ENCODE peak calls at places on chromosomes 12 and 14, in five cellular contexts. O is ascending aorta; J is HepG2; F is CD4-positive, alpha-beta T cell; W is tibial nerve. Q is an unnamed sample.

GRCh38 chr14:62436256-62436655 is 609.0 kb downstream of the KCNH5 start:
- DNase-seq in J (no peak), O (no peak), W (no peak), F (no peak), Q (no peak)

GRCh38 chr12:91483471-91483985 is 300.9 kb upstream of the DCN start:
- DNase-seq in O (no peak), W (no peak), J (no peak), F (no peak), Q (no peak)

GRCh38 chr14:87334997-87335675 is 657.8 kb downstream of the GALC start:
- DNase-seq in F (no peak), W (no peak), J (no peak), O (no peak), Q (no peak)

GRCh38 chr14:52071675-52072074 is 2.8 kb upstream of the NID2 start:
- DNase-seq in W (no peak), O (no peak), J (no peak), F (no peak), Q (no peak)

GRCh38 chr12:49121047-49121696 is 10.0 kb downstream of the TUBA1B start:
- DNase-seq in W (no peak), J (peak; percentile 79), F (no peak), O (no peak), Q (peak; percentile 13)

GRCh38 chr14:77208266-77208978 is 26.8 kb downstream of the TMEM63C start:
- DNase-seq in O (no peak), F (peak; percentile 44), J (peak; percentile 32), W (peak; percentile 34), Q (peak; percentile 57)

GRCh38 chr12:38502420-38502819 is 185.8 kb downstream of the ALG10B start:
- DNase-seq in F (no peak), W (no peak), J (no peak), O (no peak), Q (no peak)

GRCh38 chr12:68356060-68356748 is 24.0 kb upstream of the MDM1 start:
- DNase-seq in J (no peak), W (no peak), F (no peak), O (no peak), Q (no peak)

GRCh38 chr14:76613616-76614015 is 147.7 kb upstream of the VASH1 start:
- DNase-seq in F (no peak), J (no peak), O (no peak), W (no peak), Q (no peak)

GRCh38 chr12:57616383-57617101 is 5.3 kb downstream of the ARHGEF25 start:
- DNase-seq in W (no peak), J (no peak), O (no peak), F (no peak), Q (no peak)

GRCh38 chr12:122992386-122992785 is 11.9 kb downstream of the ARL6IP4 start:
- DNase-seq in O (no peak), J (no peak), W (no peak), F (no peak), Q (no peak)

GRCh38 chr14:105019861-105020814 is 745 bp downstream of the CDCA4 start:
- DNase-seq in W (no peak), O (no peak), J (no peak), F (peak; percentile 53), Q (peak; percentile 59)

GRCh38 chr12:68264864-68265256 is 11.5 kb upstream of the IL22 start:
- DNase-seq in W (no peak), O (no peak), F (no peak), J (no peak), Q (no peak)

GRCh38 chr14:92502541-92503286 is 10.9 kb upstream of the RIN3 start:
- DNase-seq in J (no peak), F (no peak), W (no peak), O (no peak), Q (no peak)

GRCh38 chr14:92968291-92969020 is 45.5 kb downstream of the CHGA start:
- DNase-seq in F (no peak), J (no peak), W (no peak), O (no peak), Q (no peak)

GRCh38 chr12:124310785-124311184 is 15.9 kb downstream of the RFLNA start:
- DNase-seq in O (no peak), W (no peak), F (no peak), J (no peak), Q (no peak)

GRCh38 chr12:47896022-47896421 is 8.8 kb downstream of the VDR start:
- DNase-seq in W (no peak), F (no peak), O (no peak), J (no peak), Q (no peak)

GRCh38 chr12:85369365-85370154 is 89.5 kb downstream of the ALX1 start:
- DNase-seq in F (no peak), O (no peak), W (no peak), J (no peak), Q (no peak)

GRCh38 chr14:80798878-80799277 is 142.7 kb downstream of the CEP128 start:
- DNase-seq in W (no peak), F (no peak), O (no peak), J (no peak), Q (no peak)

GRCh38 chr12:68094195-68094594 is 65.3 kb downstream of the IFNG start:
- DNase-seq in O (no peak), W (no peak), F (no peak), J (no peak), Q (no peak)

GRCh38 chr12:10101042-10101579 is 2.3 kb upstream of the CLEC1A start:
- DNase-seq in J (no peak), W (no peak), F (no peak), O (no peak), Q (no peak)

GRCh38 chr14:49679271-49679670 is 8.7 kb downstream of the POLE2 start:
- DNase-seq in O (no peak), F (no peak), J (no peak), W (no peak), Q (no peak)

GRCh38 chr12:43444940-43445564 is 107.0 kb downstream of the ADAMTS20 start:
- DNase-seq in O (no peak), F (peak; percentile 18), W (peak; percentile 26), J (peak; percentile 39), Q (peak; percentile 71)

GRCh38 chr12:131048611-131048990 is 94.9 kb downstream of the ADGRD1 start:
- DNase-seq in O (no peak), F (no peak), J (no peak), W (no peak), Q (no peak)

GRCh38 chr14:94823556-94824341 is 53.8 kb upstream of the GSC start:
- DNase-seq in J (peak; percentile 65), W (no peak), O (no peak), F (no peak), Q (no peak)

GRCh38 chr12:114627393-114627792 is 56.6 kb downstream of the TBX3 start:
- DNase-seq in F (no peak), J (no peak), O (no peak), W (no peak), Q (no peak)

GRCh38 chr12:2625267-2625666 is 169.5 kb upstream of the FKBP4 start:
- DNase-seq in O (no peak), W (no peak), J (no peak), F (no peak), Q (no peak)

GRCh38 chr12:109291531-109292341 is 17.3 kb downstream of the FOXN4 start:
- DNase-seq in J (no peak), W (no peak), O (no peak), F (no peak), Q (peak; percentile 82)

GRCh38 chr12:128402481-128402880 is 135.5 kb downstream of the TMEM132C start:
- DNase-seq in O (no peak), J (no peak), W (no peak), F (no peak), Q (peak; percentile 75)

GRCh38 chr12:121806556-121807308 is 2.9 kb downstream of the SETD1B start:
- DNase-seq in O (no peak), F (no peak), J (no peak), W (no peak), Q (no peak)

GRCh38 chr12:64098709-64099354 is 123.3 kb downstream of the KICS2 start:
- DNase-seq in W (no peak), J (no peak), F (no peak), O (no peak), Q (no peak)

GRCh38 chr14:51079489-51079888 is 15.4 kb downstream of the TRIM9 start:
- DNase-seq in J (no peak), O (no peak), W (no peak), F (no peak), Q (no peak)

GRCh38 chr14:102501751-102502315 is 7.7 kb downstream of the ANKRD9 start:
- DNase-seq in O (no peak), F (no peak), J (no peak), W (no peak), Q (peak; percentile 75)

GRCh38 chr12:77120695-77121094 is 55.3 kb upstream of the E2F7 start:
- DNase-seq in J (no peak), O (no peak), F (no peak), W (no peak), Q (no peak)

GRCh38 chr12:70576341-70577282 is 60.6 kb downstream of the PTPRB start:
- DNase-seq in F (no peak), W (no peak), J (peak; percentile 64), O (no peak), Q (no peak)

GRCh38 chr12:49201595-49202295 is 12.9 kb upstream of the TUBA1A start:
- DNase-seq in F (no peak), O (no peak), W (no peak), J (no peak), Q (no peak)

GRCh38 chr12:63991036-63991547 is 146.6 kb downstream of the SRGAP1 start:
- DNase-seq in O (no peak), W (no peak), J (no peak), F (no peak), Q (no peak)

GRCh38 chr14:71403673-71404072 is 496.4 kb downstream of the PCNX1 start:
- DNase-seq in F (no peak), O (no peak), J (peak; percentile 39), W (no peak), Q (no peak)
- TF ChIP-seq CTCF in F (no peak), O (no peak), J (peak; percentile 36), W (no peak), Q (no peak)

DNA sequence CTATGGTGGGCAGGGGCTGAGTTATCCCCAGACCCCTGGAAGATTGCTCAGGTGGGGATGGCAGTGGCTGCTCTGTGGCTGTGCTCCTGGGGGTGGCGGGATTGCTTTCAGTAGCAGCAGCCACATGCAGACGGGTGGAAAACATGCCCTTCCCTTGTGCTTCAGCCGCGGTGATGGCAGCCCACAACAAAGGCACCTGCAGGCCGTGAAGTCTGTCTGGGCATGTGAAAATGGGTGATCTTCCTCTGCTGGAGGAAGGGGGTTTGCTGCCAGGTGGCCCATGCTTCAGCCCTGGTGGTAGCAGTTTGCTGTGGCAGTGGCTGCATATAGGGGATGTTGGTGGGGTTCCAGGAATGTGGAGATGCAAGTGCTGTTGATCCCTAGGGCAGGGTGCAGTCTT is 326.2 kb upstream of the RGS6 start:
- DNase-seq in W (no peak), O (no peak), F (no peak), J (no peak), Q (no peak)
- TF ChIP-seq CTCF in W (no peak), O (no peak), F (no peak), J (no peak), Q (no peak)

DNA sequence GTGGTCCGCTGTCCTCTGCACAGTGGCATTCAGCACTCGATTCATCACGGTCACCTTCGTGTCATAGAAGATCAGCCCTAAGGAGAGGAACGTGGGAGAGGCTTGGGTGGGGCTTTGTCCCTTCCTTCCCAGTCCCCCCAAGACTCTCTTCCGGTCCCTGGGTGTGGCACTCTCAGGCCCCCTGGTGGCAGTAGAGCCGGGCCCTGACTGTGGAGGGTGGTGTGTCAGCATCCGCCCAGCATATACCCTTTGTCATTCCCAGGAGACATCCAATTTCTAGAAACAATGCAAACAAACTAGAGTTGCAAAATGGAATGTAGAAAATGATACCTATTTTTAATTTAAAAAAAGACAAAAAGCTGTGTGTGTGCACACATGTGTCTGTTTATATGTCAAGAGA is 45.0 kb downstream of the TRAFD1 start:
- DNase-seq in O (no peak), W (no peak), J (no peak), F (no peak), Q (no peak)
- TF ChIP-seq CTCF in O (no peak), W (no peak), J (peak; percentile 74), F (peak; percentile 35), Q (peak; percentile 43)

GRCh38 chr12:117012189-117012805 is 86.9 kb downstream of the TESC start:
- DNase-seq in J (no peak), W (no peak), O (no peak), F (no peak), Q (no peak)
- TF ChIP-seq CTCF in J (no peak), W (no peak), O (no peak), F (no peak), Q (no peak)